ENCODE peak calls at places on chromosome 7, in eight cellular contexts. Y is A549, J is HFF-Myc, P is AG08395, S is neural crest cell, Z is AG09319, X is upper lobe of right lung, D is C1 segment of cervical spinal cord. H is an unnamed sample.

GRCh38 chr7:31997423-31997822 is 72.8 kb downstream of the PDE1C start:
- DNase-seq in S (no peak), J (no peak), Y (no peak), P (no peak), X (no peak), Z (no peak), D (no peak), H (no peak)

GRCh38 chr7:116543664-116544063 is 18.8 kb downstream of the CAV1 start:
- DNase-seq in Z (no peak), D (no peak), P (peak; percentile 64), X (no peak), Y (no peak), J (peak; percentile 59), S (no peak), H (no peak)

GRCh38 chr7:22470981-22471380 is 29.0 kb downstream of the STEAP1B start:
- DNase-seq in D (no peak), S (no peak), J (no peak), Y (no peak), Z (no peak), P (no peak), X (no peak), H (no peak)

GRCh38 chr7:67732898-67733297 is 736.3 kb downstream of the TYW1 start:
- DNase-seq in J (no peak), X (no peak), Z (no peak), Y (no peak), S (no peak), P (no peak), D (no peak), H (no peak)

GRCh38 chr7:39910108-39910869 is 39.8 kb upstream of the CDK13 start:
- DNase-seq in D (no peak), J (peak; percentile 24), Z (no peak), Y (no peak), P (no peak), X (no peak), S (no peak), H (no peak)

GRCh38 chr7:118572604-118573003 is 348.1 kb downstream of the ANKRD7 start:
- DNase-seq in J (no peak), Z (no peak), Y (no peak), X (no peak), S (no peak), D (no peak), P (no peak), H (no peak)

GRCh38 chr7:130491841-130492518 is at the start of gene MEST:
- DNase-seq in Z (no peak), P (no peak), J (no peak), X (peak; percentile 64), Y (no peak), D (no peak), S (peak; percentile 20), H (peak; percentile 60)

GRCh38 chr7:28041508-28042314 is 138.9 kb downstream of the JAZF1 start:
- DNase-seq in Y (no peak), S (no peak), Z (peak; percentile 54), P (peak; percentile 74), D (no peak), J (no peak), X (no peak), H (no peak)

GRCh38 chr7:42645906-42646305 is 266.0 kb downstream of the C7orf25 start:
- DNase-seq in P (peak; percentile 7), Y (no peak), D (no peak), J (no peak), X (no peak), S (no peak), Z (no peak), H (no peak)

GRCh38 chr7:156423876-156424275 is 216.7 kb upstream of the RNF32 start:
- DNase-seq in P (no peak), X (no peak), J (no peak), Z (no peak), S (no peak), D (no peak), Y (no peak), H (no peak)

GRCh38 chr7:79282051-79282694 is 171.3 kb downstream of the MAGI2 start:
- DNase-seq in P (peak; percentile 49), Y (peak; percentile 45), J (peak; percentile 76), Z (peak; percentile 62), S (no peak), D (no peak), X (no peak), H (peak; percentile 36)